ENCODE peak calls at places on chromosomes 5 and 9, in eight cellular contexts. One of them, this sample, is unnamed.

GRCh38 chr9:111362526-111362925 is 32.5 kb upstream of the OR2K2 start:
- DNase-seq in right atrium auricular region: no peak
- DNase-seq in PC-3: no peak
- DNase-seq in neural progenitor cell: no peak
- DNase-seq in left ventricle myocardium inferior: no peak
- DNase-seq in IMR-90: no peak
- DNase-seq in fibroblast of lung: no peak
- DNase-seq in cardiac muscle cell: no peak
- DNase-seq in this sample: no peak

GRCh38 chr5:106940986-106941385 is 729.8 kb downstream of the EFNA5 start:
- DNase-seq in left ventricle myocardium inferior: no peak
- DNase-seq in right atrium auricular region: no peak
- DNase-seq in neural progenitor cell: no peak
- DNase-seq in IMR-90: no peak
- DNase-seq in cardiac muscle cell: no peak
- DNase-seq in PC-3: peak; percentile 85
- DNase-seq in fibroblast of lung: peak; percentile 46
- DNase-seq in this sample: no peak

GRCh38 chr5:72584466-72584865 is 77.3 kb upstream of the ZNF366 start:
- DNase-seq in IMR-90: no peak
- DNase-seq in left ventricle myocardium inferior: no peak
- DNase-seq in PC-3: no peak
- DNase-seq in neural progenitor cell: no peak
- DNase-seq in right atrium auricular region: no peak
- DNase-seq in fibroblast of lung: no peak
- DNase-seq in cardiac muscle cell: no peak
- DNase-seq in this sample: no peak

GRCh38 chr5:6763191-6763590 is 50.0 kb downstream of the TENT4A start:
- DNase-seq in cardiac muscle cell: no peak
- DNase-seq in PC-3: no peak
- DNase-seq in left ventricle myocardium inferior: no peak
- DNase-seq in neural progenitor cell: no peak
- DNase-seq in fibroblast of lung: no peak
- DNase-seq in right atrium auricular region: no peak
- DNase-seq in IMR-90: no peak
- DNase-seq in this sample: no peak

GRCh38 chr5:138668981-138669380 is 84.2 kb upstream of the CTNNA1 start:
- DNase-seq in IMR-90: no peak
- DNase-seq in right atrium auricular region: no peak
- DNase-seq in cardiac muscle cell: no peak
- DNase-seq in fibroblast of lung: peak; percentile 64
- DNase-seq in neural progenitor cell: no peak
- DNase-seq in left ventricle myocardium inferior: no peak
- DNase-seq in PC-3: no peak
- DNase-seq in this sample: no peak

GRCh38 chr9:109797006-109797405 is 17.0 kb downstream of the PALM2AKAP2 start:
- DNase-seq in fibroblast of lung: no peak
- DNase-seq in left ventricle myocardium inferior: no peak
- DNase-seq in cardiac muscle cell: no peak
- DNase-seq in PC-3: no peak
- DNase-seq in IMR-90: no peak
- DNase-seq in neural progenitor cell: no peak
- DNase-seq in right atrium auricular region: no peak
- DNase-seq in this sample: no peak

GRCh38 chr5:134465856-134466240 is 54.2 kb upstream of the CDKN2AIPNL start:
- DNase-seq in right atrium auricular region: peak; percentile 93
- DNase-seq in left ventricle myocardium inferior: peak; percentile 92
- DNase-seq in IMR-90: peak; percentile 90
- DNase-seq in cardiac muscle cell: peak; percentile 78
- DNase-seq in neural progenitor cell: peak; percentile 88
- DNase-seq in PC-3: peak; percentile 86
- DNase-seq in fibroblast of lung: peak; percentile 93
- DNase-seq in this sample: peak; percentile 97

GRCh38 chr9:6922680-6923079 is 164.9 kb downstream of the KDM4C start:
- DNase-seq in IMR-90: no peak
- DNase-seq in fibroblast of lung: no peak
- DNase-seq in neural progenitor cell: no peak
- DNase-seq in PC-3: no peak
- DNase-seq in cardiac muscle cell: no peak
- DNase-seq in left ventricle myocardium inferior: no peak
- DNase-seq in right atrium auricular region: no peak
- DNase-seq in this sample: no peak

GRCh38 chr5:150173154-150173553 is 6.6 kb downstream of the CDX1 start:
- DNase-seq in cardiac muscle cell: no peak
- DNase-seq in PC-3: no peak
- DNase-seq in fibroblast of lung: no peak
- DNase-seq in neural progenitor cell: no peak
- DNase-seq in right atrium auricular region: no peak
- DNase-seq in left ventricle myocardium inferior: no peak
- DNase-seq in IMR-90: no peak
- DNase-seq in this sample: no peak

GRCh38 chr9:28396058-28396457 is 822.8 kb upstream of the C9orf72 start:
- DNase-seq in left ventricle myocardium inferior: no peak
- DNase-seq in neural progenitor cell: no peak
- DNase-seq in right atrium auricular region: no peak
- DNase-seq in fibroblast of lung: no peak
- DNase-seq in PC-3: peak; percentile 15
- DNase-seq in cardiac muscle cell: no peak
- DNase-seq in IMR-90: no peak
- DNase-seq in this sample: no peak

GRCh38 chr5:135179308-135179980 is 145.4 kb upstream of the PITX1 start:
- DNase-seq in IMR-90: no peak
- DNase-seq in right atrium auricular region: peak; percentile 18
- DNase-seq in cardiac muscle cell: no peak
- DNase-seq in fibroblast of lung: no peak
- DNase-seq in PC-3: no peak
- DNase-seq in left ventricle myocardium inferior: no peak
- DNase-seq in neural progenitor cell: peak; percentile 16
- DNase-seq in this sample: no peak

GRCh38 chr5:100890514-100891008 is 12.5 kb downstream of the ST8SIA4 start:
- DNase-seq in fibroblast of lung: peak; percentile 19
- DNase-seq in PC-3: peak; percentile 61
- DNase-seq in right atrium auricular region: no peak
- DNase-seq in IMR-90: no peak
- DNase-seq in left ventricle myocardium inferior: no peak
- DNase-seq in cardiac muscle cell: no peak
- DNase-seq in neural progenitor cell: no peak
- DNase-seq in this sample: no peak

GRCh38 chr9:6133346-6134063 is 82.1 kb upstream of the IL33 start:
- DNase-seq in neural progenitor cell: no peak
- DNase-seq in IMR-90: no peak
- DNase-seq in fibroblast of lung: peak; percentile 74
- DNase-seq in PC-3: peak; percentile 72
- DNase-seq in right atrium auricular region: no peak
- DNase-seq in left ventricle myocardium inferior: no peak
- DNase-seq in cardiac muscle cell: no peak
- DNase-seq in this sample: peak; percentile 32

DNA sequence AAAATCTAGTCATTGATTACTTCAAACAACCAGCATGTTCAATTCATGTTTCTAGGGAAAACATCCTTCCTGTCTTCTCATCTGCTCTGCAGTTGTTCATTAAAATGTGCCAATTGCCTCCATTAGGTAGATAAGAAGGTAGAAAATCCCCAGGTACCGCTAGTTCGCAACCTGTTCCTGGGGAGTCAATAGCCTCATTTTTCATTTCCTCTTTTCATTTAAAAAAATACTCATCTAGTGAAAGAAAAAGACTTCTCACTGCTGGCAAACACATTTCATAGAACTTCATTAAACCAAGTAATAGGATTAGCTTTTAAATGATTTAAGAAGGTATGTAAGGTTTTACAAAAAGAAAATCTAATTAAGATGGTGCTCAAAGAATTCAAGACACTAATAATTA is 113.3 kb downstream of the MARCHF11 start:
- DNase-seq in left ventricle myocardium inferior: no peak
- DNase-seq in neural progenitor cell: no peak
- DNase-seq in IMR-90: no peak
- DNase-seq in cardiac muscle cell: no peak
- DNase-seq in PC-3: no peak
- DNase-seq in fibroblast of lung: no peak
- DNase-seq in right atrium auricular region: no peak
- DNase-seq in this sample: no peak
- TF ChIP-seq CTCF in left ventricle myocardium inferior: no peak
- TF ChIP-seq CTCF in neural progenitor cell: no peak
- TF ChIP-seq CTCF in IMR-90: no peak
- TF ChIP-seq CTCF in cardiac muscle cell: no peak
- TF ChIP-seq CTCF in PC-3: no peak
- TF ChIP-seq CTCF in fibroblast of lung: no peak
- TF ChIP-seq CTCF in right atrium auricular region: no peak
- TF ChIP-seq CTCF in this sample: no peak

GRCh38 chr5:142402752-142403318 is 78.0 kb upstream of the SPRY4 start:
- DNase-seq in PC-3: no peak
- DNase-seq in fibroblast of lung: no peak
- DNase-seq in cardiac muscle cell: no peak
- DNase-seq in IMR-90: no peak
- DNase-seq in left ventricle myocardium inferior: no peak
- DNase-seq in neural progenitor cell: no peak
- DNase-seq in right atrium auricular region: no peak
- DNase-seq in this sample: no peak

GRCh38 chr5:142405023-142405422 is 80.2 kb upstream of the SPRY4 start:
- DNase-seq in left ventricle myocardium inferior: no peak
- DNase-seq in neural progenitor cell: no peak
- DNase-seq in IMR-90: no peak
- DNase-seq in cardiac muscle cell: no peak
- DNase-seq in fibroblast of lung: no peak
- DNase-seq in PC-3: no peak
- DNase-seq in right atrium auricular region: no peak
- DNase-seq in this sample: no peak

GRCh38 chr5:142405814-142406395 is 81.1 kb upstream of the SPRY4 start:
- DNase-seq in left ventricle myocardium inferior: no peak
- DNase-seq in PC-3: no peak
- DNase-seq in right atrium auricular region: no peak
- DNase-seq in neural progenitor cell: no peak
- DNase-seq in IMR-90: no peak
- DNase-seq in cardiac muscle cell: no peak
- DNase-seq in fibroblast of lung: no peak
- DNase-seq in this sample: peak; percentile 24

GRCh38 chr5:142404046-142404477 is 79.2 kb upstream of the SPRY4 start:
- DNase-seq in PC-3: no peak
- DNase-seq in neural progenitor cell: no peak
- DNase-seq in IMR-90: peak; percentile 65
- DNase-seq in cardiac muscle cell: peak; percentile 34
- DNase-seq in right atrium auricular region: no peak
- DNase-seq in fibroblast of lung: no peak
- DNase-seq in left ventricle myocardium inferior: no peak
- DNase-seq in this sample: no peak

DNA sequence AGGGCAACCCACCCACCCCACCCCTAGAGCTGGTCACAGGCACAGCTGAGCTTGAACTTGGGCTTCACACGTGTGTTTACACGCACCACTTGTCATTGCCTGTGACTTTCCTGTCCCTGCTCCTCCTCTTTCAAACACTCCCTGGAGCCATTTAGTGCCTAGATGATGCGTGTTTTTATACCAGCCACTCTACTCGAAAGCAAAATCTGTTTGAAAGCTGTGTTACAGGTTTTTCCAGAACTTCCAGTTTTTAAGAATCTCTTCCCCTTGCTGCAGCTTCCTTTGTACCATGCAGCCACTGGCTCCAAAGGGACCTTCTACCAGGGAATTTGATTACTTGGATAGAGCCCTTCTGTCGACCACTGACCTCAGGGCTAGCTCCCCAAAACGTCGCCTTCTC is 78.8 kb upstream of the SPRY4 start:
- DNase-seq in right atrium auricular region: no peak
- DNase-seq in PC-3: peak; percentile 86
- DNase-seq in left ventricle myocardium inferior: no peak
- DNase-seq in neural progenitor cell: no peak
- DNase-seq in fibroblast of lung: no peak
- DNase-seq in cardiac muscle cell: no peak
- DNase-seq in IMR-90: no peak
- DNase-seq in this sample: peak; percentile 53
- H3K27ac ChIP-seq in right atrium auricular region: peak overlapping the region; percentile 23
- H3K27ac ChIP-seq in PC-3: no peak overlapping the region
- H3K27ac ChIP-seq in left ventricle myocardium inferior: peak overlapping the region; percentile 58
- H3K27ac ChIP-seq in neural progenitor cell: no peak overlapping the region
- H3K27ac ChIP-seq in fibroblast of lung: no peak overlapping the region
- H3K27ac ChIP-seq in cardiac muscle cell: peak overlapping the region; percentile 27
- H3K27ac ChIP-seq in IMR-90: no peak overlapping the region
- H3K27ac ChIP-seq in this sample: no peak overlapping the region

GRCh38 chr9:35073276-35073607 is 817 bp upstream of the VCP start:
- DNase-seq in cardiac muscle cell: no peak
- DNase-seq in IMR-90: peak; percentile 19
- DNase-seq in fibroblast of lung: peak; percentile 17
- DNase-seq in PC-3: no peak
- DNase-seq in left ventricle myocardium inferior: no peak
- DNase-seq in neural progenitor cell: no peak
- DNase-seq in right atrium auricular region: no peak
- DNase-seq in this sample: no peak

GRCh38 chr9:35071814-35072460 is 488 bp downstream of the VCP start:
- DNase-seq in fibroblast of lung: peak; percentile 88
- DNase-seq in IMR-90: peak; percentile 84
- DNase-seq in right atrium auricular region: peak; percentile 89
- DNase-seq in neural progenitor cell: peak; percentile 93
- DNase-seq in left ventricle myocardium inferior: peak; percentile 88
- DNase-seq in PC-3: peak; percentile 60
- DNase-seq in cardiac muscle cell: peak; percentile 94
- DNase-seq in this sample: peak; percentile 92

GRCh38 chr9:35070823-35071813 is 1.3 kb downstream of the VCP start:
- DNase-seq in fibroblast of lung: peak; percentile 52
- DNase-seq in neural progenitor cell: peak; percentile 24
- DNase-seq in cardiac muscle cell: no peak
- DNase-seq in PC-3: peak; percentile 28
- DNase-seq in right atrium auricular region: no peak
- DNase-seq in left ventricle myocardium inferior: no peak
- DNase-seq in IMR-90: peak; percentile 46
- DNase-seq in this sample: peak; percentile 36

GRCh38 chr9:35074141-35074540 is 1.7 kb upstream of the VCP start:
- DNase-seq in cardiac muscle cell: no peak
- DNase-seq in PC-3: no peak
- DNase-seq in neural progenitor cell: no peak
- DNase-seq in fibroblast of lung: no peak
- DNase-seq in right atrium auricular region: no peak
- DNase-seq in IMR-90: no peak
- DNase-seq in left ventricle myocardium inferior: no peak
- DNase-seq in this sample: no peak

GRCh38 chr9:35072461-35073275 is at the start of gene VCP:
- DNase-seq in IMR-90: peak; percentile 99
- DNase-seq in left ventricle myocardium inferior: peak; percentile 98
- DNase-seq in neural progenitor cell: peak; percentile 99
- DNase-seq in right atrium auricular region: peak; percentile 99
- DNase-seq in cardiac muscle cell: peak; percentile 99
- DNase-seq in fibroblast of lung: peak; percentile 99
- DNase-seq in PC-3: peak; percentile 98
- DNase-seq in this sample: peak; percentile 100
- TF ChIP-seq CTCF in IMR-90: no peak
- TF ChIP-seq CTCF in left ventricle myocardium inferior: no peak
- TF ChIP-seq CTCF in neural progenitor cell: no peak
- TF ChIP-seq CTCF in right atrium auricular region: no peak
- TF ChIP-seq CTCF in cardiac muscle cell: no peak
- TF ChIP-seq CTCF in fibroblast of lung: no peak
- TF ChIP-seq CTCF in PC-3: no peak
- TF ChIP-seq CTCF in this sample: no peak

DNA sequence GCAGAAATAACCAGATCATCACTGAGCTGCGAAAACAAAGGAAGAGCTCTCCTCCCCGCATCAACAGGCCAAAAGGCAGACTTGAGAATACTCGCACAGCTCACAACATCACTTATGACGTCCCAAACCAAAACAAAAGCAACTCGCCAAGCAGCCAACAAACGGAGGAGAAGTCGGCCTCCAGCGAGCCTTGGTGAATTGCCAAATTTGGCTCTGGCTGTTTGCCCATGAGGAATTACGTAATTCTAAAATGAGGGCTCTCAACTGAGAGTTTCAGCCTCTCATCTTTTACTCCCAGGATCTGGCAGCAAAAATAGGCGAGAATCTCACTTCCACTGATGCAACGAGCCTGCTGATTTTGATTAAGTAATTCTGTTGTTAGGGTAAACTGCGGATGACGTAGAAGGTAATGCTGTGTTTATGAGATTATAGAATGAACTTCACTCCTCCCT is 51.7 kb upstream of the SEMA6A start:
- DNase-seq in neural progenitor cell: peak; percentile 53
- DNase-seq in left ventricle myocardium inferior: peak; percentile 68
- DNase-seq in IMR-90: peak; percentile 22
- DNase-seq in right atrium auricular region: peak; percentile 93
- DNase-seq in PC-3: no peak
- DNase-seq in fibroblast of lung: peak; percentile 55
- DNase-seq in cardiac muscle cell: no peak
- DNase-seq in this sample: no peak
- H3K27ac ChIP-seq in neural progenitor cell: no peak overlapping the region
- H3K27ac ChIP-seq in left ventricle myocardium inferior: peak overlapping the region; percentile 76
- H3K27ac ChIP-seq in IMR-90: no peak overlapping the region
- H3K27ac ChIP-seq in right atrium auricular region: peak overlapping the region; percentile 44
- H3K27ac ChIP-seq in PC-3: no peak overlapping the region
- H3K27ac ChIP-seq in fibroblast of lung: no peak overlapping the region
- H3K27ac ChIP-seq in cardiac muscle cell: no peak overlapping the region
- H3K27ac ChIP-seq in this sample: no peak overlapping the region

This sample was measured in RWPE1.